ENCODE peak calls at places on chromosomes 1 and 21, in seven cellular contexts. One of them, this sample, is unnamed.

GRCh38 chr21:36239585-36239984 is 80.4 kb upstream of the MORC3 start:
- DNase-seq in stomach: no peak
- DNase-seq in right lobe of liver: no peak
- DNase-seq in retinal pigment epithelial cell: no peak
- DNase-seq in HFFc6: no peak
- DNase-seq in progenitor cell of endocrine pancreas: no peak
- DNase-seq in sigmoid colon: no peak
- DNase-seq in this sample: no peak

GRCh38 chr1:36224537-36225297 is 474 bp downstream of the THRAP3 start:
- DNase-seq in stomach: peak; percentile 65
- DNase-seq in sigmoid colon: peak; percentile 92
- DNase-seq in HFFc6: peak; percentile 93
- DNase-seq in retinal pigment epithelial cell: no peak
- DNase-seq in right lobe of liver: peak; percentile 85
- DNase-seq in progenitor cell of endocrine pancreas: peak; percentile 64
- DNase-seq in this sample: peak; percentile 93

GRCh38 chr1:235225299-235225698 is 64.2 kb upstream of the RBM34 start:
- DNase-seq in sigmoid colon: no peak
- DNase-seq in stomach: no peak
- DNase-seq in right lobe of liver: no peak
- DNase-seq in HFFc6: no peak
- DNase-seq in progenitor cell of endocrine pancreas: no peak
- DNase-seq in retinal pigment epithelial cell: no peak
- DNase-seq in this sample: no peak

GRCh38 chr21:41199588-41199987 is 31.6 kb downstream of the BACE2 start:
- DNase-seq in sigmoid colon: no peak
- DNase-seq in HFFc6: no peak
- DNase-seq in right lobe of liver: no peak
- DNase-seq in stomach: no peak
- DNase-seq in progenitor cell of endocrine pancreas: no peak
- DNase-seq in retinal pigment epithelial cell: no peak
- DNase-seq in this sample: no peak

GRCh38 chr1:12604114-12604874 is 13.7 kb downstream of the DHRS3 start:
- DNase-seq in HFFc6: peak; percentile 91
- DNase-seq in stomach: peak; percentile 70
- DNase-seq in progenitor cell of endocrine pancreas: no peak
- DNase-seq in right lobe of liver: no peak
- DNase-seq in sigmoid colon: no peak
- DNase-seq in retinal pigment epithelial cell: peak; percentile 100
- DNase-seq in this sample: no peak

GRCh38 chr1:212980123-212980800 is 29.9 kb downstream of the VASH2 start:
- DNase-seq in sigmoid colon: no peak
- DNase-seq in right lobe of liver: no peak
- DNase-seq in retinal pigment epithelial cell: peak; percentile 30
- DNase-seq in progenitor cell of endocrine pancreas: no peak
- DNase-seq in HFFc6: no peak
- DNase-seq in stomach: no peak
- DNase-seq in this sample: no peak

GRCh38 chr21:27802816-27803475 is 836.1 kb upstream of the ADAMTS5 start:
- DNase-seq in retinal pigment epithelial cell: no peak
- DNase-seq in sigmoid colon: no peak
- DNase-seq in stomach: peak; percentile 44
- DNase-seq in progenitor cell of endocrine pancreas: no peak
- DNase-seq in HFFc6: peak; percentile 34
- DNase-seq in right lobe of liver: no peak
- DNase-seq in this sample: no peak

GRCh38 chr1:202084791-202085681 is 37.7 kb upstream of the GPR37L1 start:
- DNase-seq in HFFc6: no peak
- DNase-seq in sigmoid colon: no peak
- DNase-seq in right lobe of liver: no peak
- DNase-seq in progenitor cell of endocrine pancreas: no peak
- DNase-seq in retinal pigment epithelial cell: peak; percentile 34
- DNase-seq in stomach: peak; percentile 62
- DNase-seq in this sample: no peak

GRCh38 chr21:39657091-39657689 is 44.5 kb downstream of the B3GALT5 start:
- DNase-seq in progenitor cell of endocrine pancreas: no peak
- DNase-seq in right lobe of liver: no peak
- DNase-seq in HFFc6: no peak
- DNase-seq in sigmoid colon: no peak
- DNase-seq in retinal pigment epithelial cell: no peak
- DNase-seq in stomach: no peak
- DNase-seq in this sample: no peak

GRCh38 chr1:116724765-116725375 is 29.4 kb upstream of the CD2 start:
- DNase-seq in right lobe of liver: peak; percentile 56
- DNase-seq in sigmoid colon: no peak
- DNase-seq in progenitor cell of endocrine pancreas: peak; percentile 40
- DNase-seq in stomach: peak; percentile 69
- DNase-seq in retinal pigment epithelial cell: no peak
- DNase-seq in HFFc6: peak; percentile 49
- DNase-seq in this sample: no peak

GRCh38 chr21:44762221-44763049 is 39.2 kb downstream of the UBE2G2 start:
- DNase-seq in stomach: no peak
- DNase-seq in progenitor cell of endocrine pancreas: no peak
- DNase-seq in sigmoid colon: no peak
- DNase-seq in HFFc6: no peak
- DNase-seq in right lobe of liver: peak; percentile 85
- DNase-seq in retinal pigment epithelial cell: no peak
- DNase-seq in this sample: peak; percentile 67

GRCh38 chr1:50959303-50959912 is 659 bp downstream of the FAF1 start:
- DNase-seq in progenitor cell of endocrine pancreas: no peak
- DNase-seq in retinal pigment epithelial cell: no peak
- DNase-seq in HFFc6: peak; percentile 46
- DNase-seq in stomach: no peak
- DNase-seq in right lobe of liver: peak; percentile 59
- DNase-seq in sigmoid colon: peak; percentile 72
- DNase-seq in this sample: no peak

GRCh38 chr1:214402583-214403216 is 121.7 kb downstream of the SMYD2 start:
- DNase-seq in sigmoid colon: no peak
- DNase-seq in right lobe of liver: no peak
- DNase-seq in stomach: peak; percentile 32
- DNase-seq in progenitor cell of endocrine pancreas: no peak
- DNase-seq in HFFc6: no peak
- DNase-seq in retinal pigment epithelial cell: no peak
- DNase-seq in this sample: no peak

GRCh38 chr1:41359211-41360073 is 1.8 kb upstream of the FOXO6 start:
- DNase-seq in stomach: peak; percentile 23
- DNase-seq in progenitor cell of endocrine pancreas: no peak
- DNase-seq in HFFc6: peak; percentile 57
- DNase-seq in right lobe of liver: peak; percentile 39
- DNase-seq in sigmoid colon: no peak
- DNase-seq in retinal pigment epithelial cell: peak; percentile 55
- DNase-seq in this sample: peak; percentile 84

GRCh38 chr1:116921937-116922336 is 12.2 kb downstream of the PTGFRN start:
- DNase-seq in progenitor cell of endocrine pancreas: no peak
- DNase-seq in sigmoid colon: peak; percentile 4
- DNase-seq in retinal pigment epithelial cell: no peak
- DNase-seq in right lobe of liver: no peak
- DNase-seq in stomach: no peak
- DNase-seq in HFFc6: no peak
- DNase-seq in this sample: no peak

GRCh38 chr1:91529856-91530255 is 29.2 kb downstream of the CDC7 start:
- DNase-seq in retinal pigment epithelial cell: no peak
- DNase-seq in progenitor cell of endocrine pancreas: no peak
- DNase-seq in right lobe of liver: no peak
- DNase-seq in sigmoid colon: no peak
- DNase-seq in HFFc6: peak; percentile 41
- DNase-seq in stomach: no peak
- DNase-seq in this sample: no peak

GRCh38 chr1:158149577-158150269 is 31.0 kb upstream of the CD1D start:
- DNase-seq in progenitor cell of endocrine pancreas: peak; percentile 67
- DNase-seq in stomach: peak; percentile 81
- DNase-seq in sigmoid colon: peak; percentile 98
- DNase-seq in retinal pigment epithelial cell: peak; percentile 76
- DNase-seq in right lobe of liver: peak; percentile 97
- DNase-seq in HFFc6: peak; percentile 96
- DNase-seq in this sample: peak; percentile 96

GRCh38 chr1:158148458-158148857 is 32.2 kb upstream of the CD1D start:
- DNase-seq in progenitor cell of endocrine pancreas: no peak
- DNase-seq in HFFc6: no peak
- DNase-seq in retinal pigment epithelial cell: no peak
- DNase-seq in stomach: no peak
- DNase-seq in right lobe of liver: no peak
- DNase-seq in sigmoid colon: no peak
- DNase-seq in this sample: no peak

GRCh38 chr1:158150512-158150911 is 30.2 kb upstream of the CD1D start:
- DNase-seq in right lobe of liver: no peak
- DNase-seq in stomach: no peak
- DNase-seq in progenitor cell of endocrine pancreas: no peak
- DNase-seq in sigmoid colon: no peak
- DNase-seq in retinal pigment epithelial cell: no peak
- DNase-seq in HFFc6: no peak
- DNase-seq in this sample: no peak

GRCh38 chr1:158147396-158148353 is 33.0 kb upstream of the CD1D start:
- DNase-seq in HFFc6: no peak
- DNase-seq in right lobe of liver: no peak
- DNase-seq in sigmoid colon: no peak
- DNase-seq in stomach: no peak
- DNase-seq in progenitor cell of endocrine pancreas: no peak
- DNase-seq in retinal pigment epithelial cell: no peak
- DNase-seq in this sample: no peak

DNA sequence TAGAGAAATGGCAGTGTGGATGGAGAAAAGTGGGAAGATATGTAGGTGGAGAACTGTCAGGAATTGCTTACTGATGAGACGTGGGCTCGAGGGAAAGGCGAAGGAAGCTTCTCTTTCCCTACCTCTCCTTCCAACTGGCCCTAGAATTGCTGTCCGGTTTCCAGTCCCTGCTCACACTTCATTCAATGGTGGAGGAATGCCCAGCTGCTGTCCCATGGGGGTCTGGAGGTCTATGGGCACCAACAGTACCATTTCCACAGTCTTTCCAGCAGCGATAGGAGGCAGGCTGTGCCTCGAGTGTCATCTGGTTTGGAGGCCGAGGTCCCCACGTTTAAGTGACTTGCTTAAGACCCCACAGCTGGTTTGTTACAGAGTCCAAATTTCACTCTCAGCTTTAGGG is 31.5 kb upstream of the CD1D start:
- DNase-seq in sigmoid colon: peak; percentile 67
- DNase-seq in progenitor cell of endocrine pancreas: no peak
- DNase-seq in HFFc6: no peak
- DNase-seq in retinal pigment epithelial cell: no peak
- DNase-seq in stomach: no peak
- DNase-seq in right lobe of liver: no peak
- DNase-seq in this sample: no peak
- TF ChIP-seq CTCF in sigmoid colon: no peak
- TF ChIP-seq CTCF in progenitor cell of endocrine pancreas: no peak
- TF ChIP-seq CTCF in HFFc6: no peak
- TF ChIP-seq CTCF in retinal pigment epithelial cell: no peak
- TF ChIP-seq CTCF in stomach: no peak
- TF ChIP-seq CTCF in right lobe of liver: no peak
- TF ChIP-seq CTCF in this sample: no peak

GRCh38 chr1:8816306-8816705 is 1.1 kb downstream of the RERE start:
- DNase-seq in progenitor cell of endocrine pancreas: no peak
- DNase-seq in stomach: no peak
- DNase-seq in HFFc6: peak; percentile 46
- DNase-seq in right lobe of liver: no peak
- DNase-seq in sigmoid colon: no peak
- DNase-seq in retinal pigment epithelial cell: no peak
- DNase-seq in this sample: no peak

GRCh38 chr1:8813016-8813763 is 4.2 kb downstream of the RERE start:
- DNase-seq in retinal pigment epithelial cell: peak; percentile 69
- DNase-seq in right lobe of liver: no peak
- DNase-seq in stomach: no peak
- DNase-seq in sigmoid colon: no peak
- DNase-seq in HFFc6: peak; percentile 12
- DNase-seq in progenitor cell of endocrine pancreas: no peak
- DNase-seq in this sample: no peak

GRCh38 chr1:8813991-8814390 is 3.4 kb downstream of the RERE start:
- DNase-seq in retinal pigment epithelial cell: no peak
- DNase-seq in HFFc6: no peak
- DNase-seq in progenitor cell of endocrine pancreas: no peak
- DNase-seq in stomach: no peak
- DNase-seq in sigmoid colon: no peak
- DNase-seq in right lobe of liver: no peak
- DNase-seq in this sample: no peak

GRCh38 chr1:8815582-8816285 is 1.7 kb downstream of the RERE start:
- DNase-seq in sigmoid colon: no peak
- DNase-seq in retinal pigment epithelial cell: no peak
- DNase-seq in HFFc6: peak; percentile 27
- DNase-seq in progenitor cell of endocrine pancreas: no peak
- DNase-seq in right lobe of liver: no peak
- DNase-seq in stomach: peak; percentile 16
- DNase-seq in this sample: no peak

DNA sequence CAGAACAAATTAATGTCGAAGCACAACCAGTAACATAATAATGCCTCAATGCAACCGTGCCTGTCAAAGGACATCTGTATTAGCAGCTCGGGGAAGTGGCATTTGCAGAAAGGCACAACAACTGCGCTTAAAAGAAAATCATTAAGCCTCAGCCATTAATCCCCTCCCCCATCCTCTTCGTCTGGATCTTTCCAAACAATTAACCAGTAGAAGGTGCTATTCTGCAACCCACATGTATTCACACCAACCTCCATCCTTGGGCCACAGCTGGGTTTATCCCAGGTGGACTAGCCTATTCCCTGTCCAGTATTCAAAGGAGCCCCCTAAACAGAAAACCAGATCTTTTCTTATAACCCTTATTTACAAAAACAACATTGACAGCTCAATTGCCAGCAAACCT is 2.6 kb downstream of the RERE start:
- DNase-seq in stomach: no peak
- DNase-seq in sigmoid colon: no peak
- DNase-seq in progenitor cell of endocrine pancreas: no peak
- DNase-seq in retinal pigment epithelial cell: no peak
- DNase-seq in HFFc6: no peak
- DNase-seq in right lobe of liver: no peak
- DNase-seq in this sample: no peak
- TF ChIP-seq CTCF in stomach: no peak
- TF ChIP-seq CTCF in sigmoid colon: no peak
- TF ChIP-seq CTCF in progenitor cell of endocrine pancreas: peak; percentile 33
- TF ChIP-seq CTCF in retinal pigment epithelial cell: peak; percentile 51
- TF ChIP-seq CTCF in HFFc6: peak; percentile 13
- TF ChIP-seq CTCF in right lobe of liver: peak; percentile 24
- TF ChIP-seq CTCF in this sample: peak; percentile 20

DNA sequence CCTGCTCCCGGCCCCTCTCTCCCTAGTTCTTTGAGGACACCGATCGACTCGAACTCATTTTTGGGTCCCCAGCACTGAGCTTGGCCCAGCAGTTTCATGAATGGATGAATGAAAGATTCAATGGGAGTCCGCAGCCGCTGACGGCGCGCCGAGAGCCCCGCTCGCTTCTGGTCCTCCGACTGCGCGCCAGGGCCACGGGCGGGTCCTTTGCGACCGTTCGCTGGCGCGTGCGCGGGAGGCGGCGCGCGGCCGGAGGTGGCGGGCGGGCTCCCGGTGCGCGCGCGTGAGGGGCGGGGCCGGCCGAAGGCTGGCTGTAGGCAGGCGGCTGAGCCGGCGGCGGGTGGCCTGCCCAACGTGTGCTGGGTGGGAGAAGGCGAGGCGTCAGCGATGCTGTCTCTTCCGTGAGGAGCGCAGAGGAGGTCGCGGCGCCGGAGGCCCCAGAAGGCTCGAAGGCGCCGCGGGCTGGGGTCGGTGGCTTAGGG is at the start of gene MAST2:
- DNase-seq in progenitor cell of endocrine pancreas: peak; percentile 82
- DNase-seq in HFFc6: peak; percentile 72
- DNase-seq in stomach: peak; percentile 92
- DNase-seq in sigmoid colon: peak; percentile 94
- DNase-seq in retinal pigment epithelial cell: peak; percentile 39
- DNase-seq in right lobe of liver: peak; percentile 93
- DNase-seq in this sample: peak; percentile 95
- TF ChIP-seq CTCF in progenitor cell of endocrine pancreas: no peak
- TF ChIP-seq CTCF in HFFc6: no peak
- TF ChIP-seq CTCF in stomach: no peak
- TF ChIP-seq CTCF in sigmoid colon: no peak
- TF ChIP-seq CTCF in retinal pigment epithelial cell: no peak
- TF ChIP-seq CTCF in right lobe of liver: no peak
- TF ChIP-seq CTCF in this sample: no peak

GRCh38 chr1:228087771-228088251 is 5.3 kb downstream of the ARF1 start:
- DNase-seq in right lobe of liver: no peak
- DNase-seq in stomach: no peak
- DNase-seq in sigmoid colon: peak; percentile 58
- DNase-seq in HFFc6: peak; percentile 89
- DNase-seq in progenitor cell of endocrine pancreas: no peak
- DNase-seq in retinal pigment epithelial cell: no peak
- DNase-seq in this sample: no peak
- TF ChIP-seq CTCF in right lobe of liver: no peak
- TF ChIP-seq CTCF in stomach: no peak
- TF ChIP-seq CTCF in sigmoid colon: no peak
- TF ChIP-seq CTCF in HFFc6: peak; percentile 65
- TF ChIP-seq CTCF in progenitor cell of endocrine pancreas: no peak
- TF ChIP-seq CTCF in retinal pigment epithelial cell: no peak
- TF ChIP-seq CTCF in this sample: no peak

This sample was measured in chondrocyte.